ENCODE peak calls at places on chromosomes 7 and 10, in ten cellular contexts. O is stomach, H is HepG2, W is sigmoid colon, Z is SK-N-SH, E is H1, K is K562, A is suprapubic skin, P is transverse colon, Y is GM12878. V is an unnamed sample.

GRCh38 chr10:5532231-5532605 is 7.5 kb downstream of the CALML3 start:
- DNase-seq in E (no peak), P (no peak), A (peak), H (no peak), W (peak), Y (no peak), Z (no peak), O (no peak), K (no peak), V (no peak)

GRCh38 chr7:158282461-158283001 is 305.1 kb downstream of the PTPRN2 start:
- DNase-seq in O (peak), A (peak), P (no peak), K (no peak), Y (no peak), E (no peak), W (peak), H (no peak), Z (no peak), V (peak)

GRCh38 chr7:28685660-28686417 is 272.3 kb downstream of the TRIL start:
- DNase-seq in O (peak), Y (no peak), H (peak), E (peak), P (peak), W (peak), K (peak), A (peak), Z (peak), V (peak)

GRCh38 chr10:53675201-53675600 is 902.6 kb upstream of the MBL2 start:
- DNase-seq in O (no peak), P (no peak), Y (no peak), K (no peak), H (no peak), W (no peak), E (no peak), Z (no peak), A (no peak), V (no peak)

GRCh38 chr10:77578583-77579227 is 58.9 kb downstream of the KCNMA1 start:
- DNase-seq in A (no peak), K (no peak), O (no peak), H (no peak), E (no peak), P (no peak), Y (no peak), Z (no peak), W (peak), V (no peak)

GRCh38 chr7:84331665-84332064 is 137.1 kb upstream of the SEMA3A start:
- DNase-seq in H (no peak), K (no peak), P (no peak), O (no peak), W (no peak), Z (no peak), A (no peak), Y (no peak), E (no peak), V (no peak)

GRCh38 chr7:75055830-75056431 is 17.7 kb downstream of the RCC1L start:
- DNase-seq in A (no peak), P (no peak), O (no peak), E (no peak), Y (no peak), K (no peak), W (peak), Z (no peak), H (no peak), V (no peak)

GRCh38 chr7:23017303-23017702 is 3.4 kb upstream of the HYCC1 start:
- DNase-seq in H (no peak), W (no peak), Y (no peak), K (no peak), A (no peak), P (no peak), O (no peak), E (no peak), Z (no peak), V (no peak)

GRCh38 chr10:69086131-69086530 is 1.8 kb upstream of the SRGN start:
- DNase-seq in A (no peak), E (no peak), Z (no peak), W (no peak), K (peak), P (no peak), O (no peak), Y (no peak), H (no peak), V (no peak)

GRCh38 chr10:12733271-12733670 is 268.2 kb downstream of the CCDC3 start:
- DNase-seq in A (no peak), P (no peak), W (no peak), Z (no peak), E (no peak), H (no peak), O (no peak), Y (no peak), K (no peak), V (no peak)

GRCh38 chr10:11950325-11951018 is 92.1 kb downstream of the UPF2 start:
- DNase-seq in K (no peak), Z (no peak), O (no peak), Y (no peak), A (no peak), E (no peak), W (no peak), H (peak), P (no peak), V (no peak)

GRCh38 chr7:126727930-126728331 is 524.8 kb downstream of the GRM8 start:
- DNase-seq in O (no peak), P (no peak), H (no peak), A (no peak), Y (no peak), W (no peak), Z (no peak), E (no peak), K (peak), V (no peak)

GRCh38 chr10:99620713-99621453 is 644 bp upstream of the SLC25A28 start:
- DNase-seq in A (peak), H (peak), W (peak), Z (peak), P (peak), K (peak), E (no peak), O (peak), Y (peak), V (peak)

GRCh38 chr7:4399121-4399520 is 283.0 kb upstream of the FOXK1 start:
- DNase-seq in K (no peak), E (no peak), O (no peak), P (no peak), H (no peak), W (no peak), Z (no peak), A (peak), Y (no peak), V (no peak)

GRCh38 chr10:108375691-108376090 is 1211.2 kb upstream of the SORCS1 start:
- DNase-seq in Y (no peak), O (no peak), A (no peak), H (no peak), P (no peak), Z (no peak), K (no peak), E (no peak), W (no peak), V (no peak)

GRCh38 chr7:138979226-138979979 is 1.8 kb downstream of the KIAA1549 start:
- DNase-seq in Z (peak), W (no peak), A (no peak), P (no peak), H (peak), E (no peak), O (no peak), K (no peak), Y (no peak), V (no peak)

GRCh38 chr7:96993453-96993865 is 11.9 kb upstream of the DLX6 start:
- DNase-seq in P (no peak), E (no peak), Z (no peak), K (no peak), A (no peak), W (no peak), Y (no peak), O (no peak), H (no peak), V (no peak)

GRCh38 chr10:86327954-86328705 is 38.5 kb downstream of the GRID1 start:
- DNase-seq in A (no peak), H (no peak), Y (no peak), Z (no peak), O (no peak), K (no peak), W (peak), E (no peak), P (no peak), V (no peak)

GRCh38 chr10:2463301-2463700 is 604.0 kb upstream of the PFKP start:
- DNase-seq in E (no peak), K (no peak), A (no peak), O (no peak), Y (no peak), Z (no peak), W (no peak), P (no peak), H (no peak), V (no peak)

GRCh38 chr10:16470747-16471146 is 33.9 kb downstream of the PTER start:
- DNase-seq in Y (no peak), H (no peak), E (no peak), W (no peak), P (no peak), K (peak), A (no peak), Z (no peak), O (no peak), V (no peak)

GRCh38 chr7:80392229-80393169 is 119.4 kb downstream of the GNAT3 start:
- DNase-seq in P (no peak), K (no peak), H (peak), W (no peak), Y (no peak), O (no peak), A (no peak), Z (peak), E (no peak), V (no peak)

GRCh38 chr7:25559581-25560367 is 331.5 kb upstream of the NPVF start:
- DNase-seq in H (no peak), P (no peak), Y (no peak), Z (no peak), O (no peak), W (no peak), A (no peak), E (no peak), K (no peak), V (no peak)

GRCh38 chr7:66348531-66348930 is 143.4 kb downstream of the TPST1 start:
- DNase-seq in W (no peak), H (no peak), K (no peak), E (no peak), P (no peak), Y (no peak), O (no peak), A (no peak), Z (no peak), V (no peak)

GRCh38 chr10:35696392-35696791 is 54.3 kb upstream of the FZD8 start:
- DNase-seq in W (no peak), Y (no peak), K (no peak), A (no peak), H (no peak), E (no peak), P (no peak), Z (no peak), O (no peak), V (no peak)

GRCh38 chr10:105875050-105875449 is 1234.0 kb downstream of the SORCS3 start:
- DNase-seq in E (no peak), H (no peak), P (no peak), K (no peak), A (no peak), W (no peak), Y (no peak), O (no peak), Z (no peak), V (no peak)

GRCh38 chr10:117224036-117224430 is 16.9 kb upstream of the SLC18A2 start:
- DNase-seq in W (peak), H (no peak), E (no peak), P (no peak), Y (no peak), O (no peak), K (no peak), A (no peak), Z (no peak), V (no peak)

GRCh38 chr10:28663576-28664368 is 13.5 kb upstream of the BAMBI start:
- DNase-seq in Y (no peak), A (peak), K (peak), E (no peak), O (peak), H (peak), Z (peak), P (peak), W (peak), V (peak)

GRCh38 chr10:28666751-28667467 is 10.4 kb upstream of the BAMBI start:
- DNase-seq in W (no peak), Z (no peak), E (no peak), K (no peak), Y (no peak), A (no peak), O (no peak), H (no peak), P (no peak), V (no peak)

GRCh38 chr10:28668363-28669226 is 8.7 kb upstream of the BAMBI start:
- DNase-seq in Z (peak), E (no peak), A (no peak), O (peak), K (peak), H (no peak), Y (no peak), P (peak), W (peak), V (peak)

GRCh38 chr10:28661035-28661434 is 16.3 kb upstream of the BAMBI start:
- DNase-seq in P (no peak), W (no peak), Y (no peak), Z (no peak), H (no peak), K (no peak), E (no peak), A (no peak), O (no peak), V (no peak)

GRCh38 chr10:28664369-28664740 is 13.0 kb upstream of the BAMBI start:
- DNase-seq in H (no peak), K (no peak), O (no peak), W (no peak), Y (no peak), E (no peak), P (no peak), A (no peak), Z (no peak), V (no peak)
- TF ChIP-seq POLR2AphosphoS5 in H (no peak), K (no peak), O (no peak), W (no peak), Y (no peak), E (no peak), P (no peak), A (no peak), Z (no peak), V (no peak)

GRCh38 chr7:124076844-124077243 is 44.0 kb upstream of the TMEM229A start:
- DNase-seq in A (no peak), O (no peak), H (no peak), Y (no peak), E (no peak), W (no peak), Z (no peak), K (no peak), P (no peak), V (no peak)

GRCh38 chr7:124074007-124074406 is 41.1 kb upstream of the TMEM229A start:
- DNase-seq in E (no peak), A (no peak), P (no peak), O (no peak), W (no peak), K (no peak), H (no peak), Y (no peak), Z (peak), V (no peak)

GRCh38 chr7:124073325-124073676 is 40.4 kb upstream of the TMEM229A start:
- DNase-seq in E (no peak), Z (no peak), P (no peak), K (no peak), Y (no peak), H (no peak), O (no peak), A (no peak), W (no peak), V (no peak)

GRCh38 chr7:124072603-124073324 is 39.9 kb upstream of the TMEM229A start:
- DNase-seq in Z (no peak), K (no peak), H (peak), E (no peak), A (no peak), Y (no peak), P (no peak), O (no peak), W (no peak), V (no peak)

DNA sequence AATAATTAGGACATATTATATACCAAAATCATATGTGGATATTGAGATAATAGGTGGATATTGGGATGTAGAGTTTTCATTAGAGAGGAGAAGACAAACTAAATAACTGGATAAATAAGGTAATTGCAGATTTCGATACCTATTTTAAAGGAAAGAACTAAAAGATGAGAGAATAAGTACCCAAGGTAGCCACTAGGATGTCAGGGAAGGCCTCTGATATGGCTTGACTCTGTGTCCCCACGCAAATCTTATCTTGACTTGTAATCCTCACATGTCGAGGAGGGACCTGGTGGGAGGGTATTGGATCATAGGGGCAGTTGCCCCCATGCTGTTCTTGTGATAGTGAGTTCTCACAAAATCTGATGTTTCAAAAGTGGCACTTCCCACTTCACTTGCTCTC is 44.7 kb upstream of the TMEM229A start:
- DNase-seq in W (no peak), E (no peak), O (no peak), Y (no peak), P (no peak), H (no peak), Z (no peak), K (no peak), A (no peak), V (no peak)
- TF ChIP-seq EP300 in W (no peak), E (no peak), O (no peak), Y (no peak), P (no peak), H (no peak), Z (no peak), K (no peak), A (no peak), V (no peak)

GRCh38 chr7:56078196-56078595 is 14.1 kb downstream of the SUMF2 start:
- DNase-seq in K (no peak), Z (no peak), O (no peak), P (no peak), H (no peak), Y (no peak), A (no peak), E (no peak), W (no peak), V (peak)

GRCh38 chr7:56077681-56078080 is 13.6 kb downstream of the SUMF2 start:
- DNase-seq in Y (no peak), H (no peak), P (no peak), E (no peak), O (no peak), W (no peak), K (no peak), Z (no peak), A (no peak), V (peak)

GRCh38 chr7:56083150-56083785 is 9.5 kb downstream of the PHKG1 start:
- DNase-seq in H (no peak), A (peak), O (no peak), K (no peak), E (no peak), P (no peak), W (peak), Z (peak), Y (no peak), V (no peak)

GRCh38 chr7:56081626-56082340 is 11.0 kb downstream of the PHKG1 start:
- DNase-seq in A (no peak), W (peak), Z (no peak), Y (no peak), K (no peak), E (no peak), P (no peak), H (no peak), O (no peak), V (peak)

GRCh38 chr7:56079450-56080185 is 13.1 kb downstream of the PHKG1 start:
- DNase-seq in P (peak), A (peak), E (no peak), W (peak), O (peak), K (no peak), H (peak), Y (no peak), Z (peak), V (peak)
- H3K4me3 ChIP-seq in P (no peak), A (no peak), E (no peak), W (no peak), O (no peak), K (no peak), H (no peak), Y (no peak), Z (no peak), V (no peak)

GRCh38 chr7:101167645-101168411 is 2.5 kb upstream of the VGF start:
- DNase-seq in H (no peak), P (no peak), W (no peak), A (no peak), E (no peak), Y (no peak), Z (peak), O (no peak), K (no peak), V (no peak)
- TF ChIP-seq POLR2AphosphoS5 in H (no peak), P (no peak), W (no peak), A (no peak), E (no peak), Y (no peak), Z (no peak), O (no peak), K (no peak), V (no peak)

GRCh38 chr7:7921830-7922229 is 46.8 kb upstream of the GLCCI1 start:
- DNase-seq in K (no peak), P (no peak), A (no peak), W (no peak), Z (no peak), Y (no peak), E (no peak), H (no peak), O (no peak), V (no peak)
- TF ChIP-seq EP300 in K (no peak), P (no peak), A (no peak), W (no peak), Z (no peak), Y (no peak), E (no peak), H (no peak), O (no peak), V (no peak)

GRCh38 chr7:2529161-2530075 is 9.8 kb downstream of the LFNG start:
- DNase-seq in Z (no peak), A (no peak), O (peak), K (no peak), W (peak), E (no peak), Y (no peak), P (peak), H (no peak), V (peak)

GRCh38 chr7:2528481-2529095 is 9.0 kb downstream of the LFNG start:
- DNase-seq in A (no peak), Z (no peak), W (no peak), K (no peak), Y (no peak), P (no peak), O (no peak), E (no peak), H (no peak), V (peak)

GRCh38 chr7:2525931-2526630 is 6.5 kb downstream of the LFNG start:
- DNase-seq in W (no peak), A (no peak), E (no peak), Z (no peak), Y (no peak), H (no peak), O (no peak), K (no peak), P (no peak), V (peak)

GRCh38 chr7:2526659-2527504 is 7.3 kb downstream of the LFNG start:
- DNase-seq in Y (no peak), W (no peak), Z (no peak), A (no peak), K (no peak), O (no peak), E (no peak), P (peak), H (no peak), V (no peak)

GRCh38 chr7:2527505-2528464 is 8.2 kb downstream of the LFNG start:
- DNase-seq in K (peak), Y (no peak), H (peak), Z (no peak), P (peak), E (no peak), W (no peak), A (no peak), O (no peak), V (peak)
- H3K4me3 ChIP-seq in K (no peak), Y (no peak), H (no peak), Z (peak), P (no peak), E (no peak), W (no peak), A (no peak), O (no peak), V (no peak)